ENCODE peak calls at places on chromosome 21, in six cellular contexts. Z is K562, Y is H1, T is breast epithelium, D is GM12891, W is stomach. Q is an unnamed sample.

GRCh38 chr21:16891821-16892220 is 621.0 kb upstream of the CXADR start:
- DNase-seq in W (no peak), D (no peak), Z (no peak), Y (no peak), T (no peak), Q (no peak)

GRCh38 chr21:16330340-16331319 is 600.8 kb downstream of the USP25 start:
- DNase-seq in T (no peak), W (no peak), Y (no peak), Z (peak), D (no peak), Q (no peak)

GRCh38 chr21:31162079-31162699 is 123.9 kb upstream of the KRTAP19-8 start:
- DNase-seq in Z (no peak), Y (no peak), W (no peak), T (no peak), D (no peak), Q (no peak)

GRCh38 chr21:37710555-37711293 is 205.5 kb downstream of the KCNJ6 start:
- DNase-seq in W (no peak), T (no peak), Y (no peak), D (no peak), Z (no peak), Q (no peak)

GRCh38 chr21:43917515-43918384 is 52.7 kb downstream of the AGPAT3 start:
- DNase-seq in Z (peak), D (no peak), T (no peak), Y (no peak), W (peak), Q (peak)

GRCh38 chr21:31072486-31072885 is 34.2 kb upstream of the KRTAP19-8 start:
- DNase-seq in D (no peak), W (no peak), Y (no peak), T (no peak), Z (no peak), Q (no peak)

GRCh38 chr21:28867401-28867800 is 125.3 kb downstream of the LTN1 start:
- DNase-seq in W (no peak), D (no peak), Y (no peak), T (no peak), Z (no peak), Q (no peak)

GRCh38 chr21:46183910-46184624 is at the start of gene SPATC1L:
- DNase-seq in T (no peak), Z (peak), W (peak), D (peak), Y (peak), Q (peak)

GRCh38 chr21:25298512-25299491 is 308.5 kb downstream of the MRPL39 start:
- DNase-seq in W (no peak), Y (no peak), Z (no peak), T (no peak), D (no peak), Q (no peak)
- TF ChIP-seq POLR2AphosphoS5 in W (no peak), Y (no peak), Z (no peak), T (no peak), D (no peak), Q (no peak)

GRCh38 chr21:33902349-33902748 is 13.3 kb downstream of the ATP5PO start:
- DNase-seq in D (no peak), Y (no peak), T (no peak), W (no peak), Z (no peak), Q (no peak)

GRCh38 chr21:33898546-33898945 is 17.1 kb downstream of the ATP5PO start:
- DNase-seq in T (no peak), W (no peak), Z (no peak), Y (no peak), D (no peak), Q (no peak)

GRCh38 chr21:33904041-33904440 is 11.6 kb downstream of the ATP5PO start:
- DNase-seq in T (no peak), Z (no peak), Y (no peak), D (no peak), W (no peak), Q (no peak)

GRCh38 chr21:33899199-33899598 is 16.4 kb downstream of the ATP5PO start:
- DNase-seq in Y (no peak), D (no peak), Z (no peak), W (no peak), T (no peak), Q (no peak)

GRCh38 chr21:33901421-33902288 is 13.9 kb downstream of the ATP5PO start:
- DNase-seq in W (no peak), D (no peak), Y (peak), T (no peak), Z (peak), Q (no peak)
- TF ChIP-seq POLR2AphosphoS5 in W (no peak), D (no peak), Y (peak), T (no peak), Z (no peak), Q (peak)

DNA sequence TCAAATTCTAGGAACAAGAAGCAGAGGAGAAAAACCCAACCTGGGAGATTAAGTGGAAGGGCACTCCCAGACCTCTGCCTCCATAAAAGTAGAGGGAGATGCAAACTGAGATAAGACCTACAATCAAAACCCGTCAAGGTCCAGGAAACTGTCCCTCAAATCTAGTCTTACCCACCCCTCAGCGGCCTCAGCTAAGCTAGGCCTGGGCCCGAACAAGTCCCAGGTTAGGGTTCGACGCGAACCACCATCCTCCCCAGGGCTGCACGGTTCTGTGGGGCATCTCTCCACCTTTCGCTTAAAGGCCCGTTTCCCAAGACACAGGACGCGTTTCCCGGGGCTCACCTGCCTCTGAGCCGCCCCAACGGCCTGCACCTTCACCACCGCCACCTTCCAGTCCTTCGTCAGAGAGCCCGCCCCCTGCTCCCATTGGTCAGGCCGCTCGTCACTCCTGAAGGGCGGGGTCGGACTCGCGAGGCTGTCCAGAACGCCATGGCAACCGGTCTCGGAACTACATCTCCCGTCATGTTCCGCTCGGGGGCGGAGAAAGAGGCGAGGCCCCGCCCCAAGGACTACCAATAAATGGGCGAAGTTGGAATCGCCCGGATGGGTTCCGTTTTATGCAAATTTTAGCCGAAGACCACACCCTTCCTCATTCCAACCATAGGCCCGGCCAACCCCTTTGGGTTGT is at the start of gene CRYZL1:
- DNase-seq in D (peak), Z (peak), T (peak), Y (peak), W (peak), Q (peak)
- TF ChIP-seq POLR2AphosphoS5 in D (peak), Z (peak), T (no peak), Y (peak), W (no peak), Q (peak)

GRCh38 chr21:36134820-36135390 is at the start of gene CBR3:
- DNase-seq in D (no peak), Z (no peak), T (no peak), Y (no peak), W (peak), Q (peak)
- TF ChIP-seq POLR2AphosphoS5 in D (no peak), Z (no peak), T (no peak), Y (no peak), W (no peak), Q (no peak)

DNA sequence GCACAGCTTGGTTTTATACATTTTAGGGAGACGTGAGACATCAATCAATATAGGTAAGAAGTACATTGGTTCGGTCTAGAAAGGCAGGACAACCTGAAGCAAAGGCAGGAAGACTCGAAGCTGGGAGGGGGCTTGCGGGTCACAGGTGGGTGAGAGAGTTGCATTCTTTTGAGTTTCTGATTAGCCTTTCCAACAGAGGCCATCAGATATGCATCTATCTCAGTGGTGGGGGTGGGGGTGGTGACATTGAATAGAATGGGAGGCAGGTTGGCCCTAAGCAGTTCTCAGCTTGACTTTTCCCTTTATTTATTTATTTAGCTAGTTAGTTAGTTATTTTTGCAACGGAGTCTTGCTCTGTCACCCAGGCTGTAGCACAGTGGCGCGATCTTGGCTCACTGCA is 85.6 kb downstream of the WDR4 start:
- DNase-seq in W (no peak), Y (no peak), D (no peak), T (no peak), Z (no peak), Q (no peak)
- TF ChIP-seq POLR2AphosphoS5 in W (no peak), Y (no peak), D (no peak), T (no peak), Z (no peak), Q (no peak)

DNA sequence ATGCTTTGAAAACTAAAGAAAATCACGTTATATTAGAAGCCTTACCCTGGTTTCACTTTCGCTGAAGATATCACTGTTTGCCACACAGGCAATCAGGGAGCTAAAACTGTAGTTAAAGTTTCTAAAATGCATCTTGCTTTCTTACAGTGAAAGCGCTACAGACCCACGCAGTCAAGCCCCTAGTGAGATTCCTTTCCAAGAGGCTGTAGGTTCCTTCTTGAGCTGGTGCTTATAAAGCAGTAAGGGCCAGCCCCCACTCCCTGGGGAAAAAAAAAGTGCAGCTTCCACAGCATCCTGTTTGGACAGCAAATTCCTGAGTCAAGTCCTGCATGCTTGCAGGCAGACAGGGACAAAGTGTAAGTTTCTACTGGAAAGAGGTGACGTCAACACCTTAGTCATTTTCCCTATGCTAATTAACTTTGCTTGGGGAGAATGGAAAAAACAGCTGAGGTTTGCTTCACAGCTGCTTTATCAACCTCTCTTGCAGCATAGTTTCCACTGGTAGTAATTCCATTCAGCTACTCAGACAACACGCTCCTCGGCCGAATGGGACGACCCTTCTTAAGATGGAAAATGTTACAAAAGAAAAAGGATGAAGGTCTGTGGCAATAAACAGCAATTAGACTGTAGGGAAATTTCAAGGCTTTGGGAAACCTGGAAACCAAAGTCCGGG is 14.7 kb upstream of the KCNE1 start:
- DNase-seq in W (peak), Y (no peak), Z (no peak), D (no peak), T (no peak), Q (peak)
- TF ChIP-seq POLR2AphosphoS5 in W (peak), Y (no peak), Z (no peak), D (no peak), T (peak), Q (peak)

GRCh38 chr21:35981514-35982070 is 78.7 kb downstream of the SETD4 start:
- DNase-seq in D (no peak), Y (no peak), T (no peak), W (no peak), Z (no peak), Q (no peak)
- TF ChIP-seq POLR2AphosphoS5 in D (no peak), Y (no peak), T (no peak), W (no peak), Z (no peak), Q (no peak)

GRCh38 chr21:27725916-27726315 is 759.0 kb upstream of the ADAMTS5 start:
- DNase-seq in Y (no peak), W (no peak), D (no peak), Z (no peak), T (no peak), Q (no peak)
- TF ChIP-seq POLR2AphosphoS5 in Y (no peak), W (no peak), D (no peak), Z (no peak), T (no peak), Q (peak)

GRCh38 chr21:45050361-45050785 is 24.0 kb upstream of the ADARB1 start:
- DNase-seq in Y (no peak), Z (no peak), W (no peak), D (no peak), T (no peak), Q (no peak)
- TF ChIP-seq POLR2AphosphoS5 in Y (no peak), Z (no peak), W (peak), D (no peak), T (no peak), Q (no peak)

GRCh38 chr21:42627527-42628289 is 25.7 kb upstream of the PDE9A start:
- DNase-seq in T (no peak), Y (no peak), W (no peak), Z (no peak), D (no peak), Q (no peak)
- TF ChIP-seq POLR2AphosphoS5 in T (no peak), Y (no peak), W (no peak), Z (no peak), D (no peak), Q (no peak)

Q was measured in transverse colon.